ENCODE peak calls at places on chromosomes 5 and 9, in five cellular contexts. X is IMR-90, Q is H9, S is neuronal stem cell, N is H1. D is an unnamed sample.

GRCh38 chr9:37564931-37565330 is 11.2 kb downstream of the FBXO10 start:
- DNase-seq in X (no peak), Q (no peak), S (no peak), N (no peak), D (no peak)

GRCh38 chr5:82396871-82397514 is 118.8 kb upstream of the RPS23 start:
- DNase-seq in X (peak; percentile 99), Q (no peak), S (no peak), N (no peak), D (peak; percentile 97)

GRCh38 chr5:74673011-74673790 is 11.8 kb upstream of the HEXB start:
- DNase-seq in X (peak; percentile 67), Q (no peak), S (no peak), N (no peak), D (peak; percentile 58)

GRCh38 chr9:35858428-35858827 is 11.8 kb downstream of the OR13J1 start:
- DNase-seq in X (no peak), Q (no peak), S (no peak), N (no peak), D (no peak)

GRCh38 chr5:148864113-148864841 is 37.9 kb downstream of the ADRB2 start:
- DNase-seq in X (peak; percentile 62), Q (no peak), S (no peak), N (no peak), D (peak; percentile 26)

GRCh38 chr5:139639619-139640431 is 8.3 kb upstream of the CXXC5 start:
- DNase-seq in X (peak; percentile 53), Q (no peak), S (no peak), N (no peak), D (no peak)

GRCh38 chr5:56305001-56305400 is 71.9 kb upstream of the ANKRD55 start:
- DNase-seq in X (no peak), Q (no peak), S (no peak), N (no peak), D (no peak)

GRCh38 chr5:88145603-88146467 is 122.8 kb downstream of the TMEM161B start:
- DNase-seq in X (no peak), Q (peak; percentile 63), S (peak; percentile 37), N (no peak), D (peak; percentile 10)

GRCh38 chr9:115649991-115650472 is 503.6 kb upstream of the PAPPA start:
- DNase-seq in X (peak; percentile 99), Q (no peak), S (no peak), N (no peak), D (peak; percentile 96)

GRCh38 chr5:103218164-103218563 is 40.4 kb upstream of the MACIR start:
- DNase-seq in X (peak; percentile 87), Q (no peak), S (no peak), N (no peak), D (peak; percentile 82)

GRCh38 chr9:16542290-16542689 is 328.2 kb downstream of the BNC2 start:
- DNase-seq in X (no peak), Q (no peak), S (no peak), N (no peak), D (no peak)

GRCh38 chr9:14608521-14608920 is 84.7 kb downstream of the ZDHHC21 start:
- DNase-seq in X (no peak), Q (no peak), S (no peak), N (no peak), D (no peak)

GRCh38 chr5:117455236-117456233 is 880.9 kb upstream of the SEMA6A start:
- DNase-seq in X (no peak), Q (peak; percentile 79), S (no peak), N (peak; percentile 43), D (no peak)

GRCh38 chr5:58261605-58262004 is 198.3 kb downstream of the PLK2 start:
- DNase-seq in X (peak; percentile 65), Q (no peak), S (no peak), N (no peak), D (no peak)

GRCh38 chr5:143156556-143156955 is 246.9 kb downstream of the NR3C1 start:
- DNase-seq in X (no peak), Q (no peak), S (no peak), N (no peak), D (no peak)
- H2AK5ac ChIP-seq in X (peak overlapping the region; percentile 83), Q (no peak overlapping the region), S (no peak overlapping the region), N (no peak overlapping the region), D (no peak overlapping the region)

DNA sequence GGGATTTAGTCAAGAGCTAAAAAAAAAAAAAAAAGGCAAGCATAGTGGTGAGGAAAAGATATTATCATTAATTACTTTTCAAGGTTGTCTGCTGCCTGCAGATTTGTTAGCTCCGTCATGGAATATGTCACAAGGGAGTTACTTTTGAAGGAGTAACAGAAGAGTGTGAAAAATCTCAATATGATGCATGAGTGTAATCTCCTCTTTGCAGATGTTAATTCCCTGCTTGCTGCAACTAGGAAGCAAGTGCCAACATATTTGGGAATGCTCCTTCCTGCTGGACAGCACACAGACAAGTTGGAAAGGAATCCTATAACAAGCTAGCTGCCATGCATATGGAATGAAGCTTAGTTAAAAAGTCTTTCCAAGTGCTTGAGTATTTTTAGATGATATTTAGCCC is 2023.6 kb upstream of the CDH6 start:
- DNase-seq in X (no peak), Q (no peak), S (no peak), N (no peak), D (no peak)
- H2AFZ ChIP-seq in X (no peak overlapping the region), Q (no peak overlapping the region), S (no peak overlapping the region), N (peak overlapping the region; percentile 83), D (no peak overlapping the region)

DNA sequence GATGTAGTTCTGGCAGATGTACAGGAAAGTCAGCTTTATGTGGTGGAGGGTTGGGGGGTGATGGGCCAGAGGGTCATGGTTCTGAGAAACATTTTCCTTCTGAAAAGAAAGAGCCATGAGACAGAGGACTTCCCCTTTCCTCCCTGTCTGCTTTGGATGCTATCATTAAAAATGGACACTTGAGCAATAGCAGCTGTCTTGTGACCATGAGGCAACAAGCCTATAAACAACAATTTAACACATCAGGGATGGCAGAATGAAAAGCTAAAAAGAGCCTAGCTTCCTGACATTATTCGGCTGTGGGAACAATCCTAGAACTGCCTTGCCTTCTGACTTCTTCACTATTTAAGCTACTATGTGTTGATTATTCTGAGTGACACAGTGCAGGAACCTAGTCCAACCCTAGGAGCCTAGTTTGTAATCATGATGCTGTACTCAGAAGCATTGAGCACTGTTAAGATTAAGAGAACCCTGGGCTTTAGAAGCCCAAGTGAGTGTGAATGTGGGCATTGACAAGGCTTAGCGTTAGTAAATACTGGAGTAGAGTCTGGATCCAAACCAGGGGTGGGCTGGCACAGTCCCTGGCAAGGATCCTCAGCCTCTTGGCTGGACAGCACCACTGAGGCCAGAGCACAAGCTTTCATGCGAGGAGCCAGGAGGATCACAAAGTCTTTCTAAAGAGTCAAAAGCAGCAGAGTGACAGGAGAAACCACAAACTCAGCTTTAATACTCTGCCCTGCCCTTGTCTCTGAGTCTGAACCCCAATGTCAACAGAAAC is 178.5 kb upstream of the EGFLAM start:
- DNase-seq in X (no peak), Q (no peak), S (no peak), N (no peak), D (peak; percentile 71)
- H3K23ac ChIP-seq in X (no peak overlapping the region), Q (no peak overlapping the region), S (no peak overlapping the region), N (no peak overlapping the region), D (no peak overlapping the region)

GRCh38 chr9:89731262-89731980 is 126.6 kb downstream of the GADD45G start:
- DNase-seq in X (no peak), Q (no peak), S (no peak), N (no peak), D (no peak)

GRCh38 chr9:89732952-89733349 is 128.1 kb downstream of the GADD45G start:
- DNase-seq in X (no peak), Q (no peak), S (no peak), N (no peak), D (no peak)

GRCh38 chr9:89732295-89732951 is 127.6 kb downstream of the GADD45G start:
- DNase-seq in X (no peak), Q (no peak), S (no peak), N (no peak), D (peak; percentile 58)

GRCh38 chr9:89729954-89730530 is 125.2 kb downstream of the GADD45G start:
- DNase-seq in X (no peak), Q (no peak), S (no peak), N (no peak), D (peak; percentile 52)

DNA sequence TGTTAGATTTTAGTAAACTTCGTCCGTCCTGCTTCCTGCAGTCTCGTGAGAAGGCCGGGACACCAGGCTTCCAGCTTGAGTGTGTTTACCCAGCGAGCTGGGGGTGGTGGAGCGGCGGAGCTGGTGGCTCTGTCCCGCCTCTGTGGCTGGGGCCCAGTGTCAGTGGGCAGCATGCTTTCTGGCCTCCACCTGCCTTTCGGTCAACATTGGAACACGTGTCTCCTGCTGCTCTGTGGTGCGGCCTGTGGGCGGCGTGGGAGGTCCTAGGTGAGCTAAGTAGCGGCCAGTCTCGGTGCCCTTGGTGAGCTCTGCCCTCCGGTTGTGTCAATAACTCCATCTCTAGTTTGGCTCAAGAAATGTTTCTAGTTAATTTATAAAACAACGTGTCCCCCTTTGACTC is 125.9 kb downstream of the GADD45G start:
- DNase-seq in X (no peak), Q (peak; percentile 41), S (no peak), N (no peak), D (peak; percentile 67)
- H2AK5ac ChIP-seq in X (no peak overlapping the region), Q (no peak overlapping the region), S (no peak overlapping the region), N (no peak overlapping the region), D (no peak overlapping the region)

DNA sequence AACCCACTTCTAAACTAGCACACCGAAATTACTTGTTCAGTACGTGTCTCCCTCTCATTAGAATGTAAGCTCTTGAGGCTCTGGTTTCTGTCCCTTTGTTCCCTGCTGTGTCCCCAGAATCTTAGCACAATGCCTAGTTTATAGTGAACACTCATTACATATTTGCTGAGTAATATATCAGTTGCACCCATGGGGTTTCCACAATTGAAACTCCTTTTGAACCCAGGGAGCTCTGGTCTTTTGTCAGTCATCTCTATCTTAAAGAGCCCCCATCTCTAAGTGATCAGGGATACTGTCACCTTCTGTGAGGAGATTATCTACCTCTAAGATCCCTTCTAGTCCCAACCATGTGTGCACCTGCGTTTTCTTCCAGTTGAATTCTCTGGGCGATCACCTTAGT is 12.8 kb downstream of the CAMK4 start:
- DNase-seq in X (no peak), Q (no peak), S (no peak), N (no peak), D (no peak)
- H2AFZ ChIP-seq in X (no peak overlapping the region), Q (no peak overlapping the region), S (no peak overlapping the region), N (no peak overlapping the region), D (no peak overlapping the region)

DNA sequence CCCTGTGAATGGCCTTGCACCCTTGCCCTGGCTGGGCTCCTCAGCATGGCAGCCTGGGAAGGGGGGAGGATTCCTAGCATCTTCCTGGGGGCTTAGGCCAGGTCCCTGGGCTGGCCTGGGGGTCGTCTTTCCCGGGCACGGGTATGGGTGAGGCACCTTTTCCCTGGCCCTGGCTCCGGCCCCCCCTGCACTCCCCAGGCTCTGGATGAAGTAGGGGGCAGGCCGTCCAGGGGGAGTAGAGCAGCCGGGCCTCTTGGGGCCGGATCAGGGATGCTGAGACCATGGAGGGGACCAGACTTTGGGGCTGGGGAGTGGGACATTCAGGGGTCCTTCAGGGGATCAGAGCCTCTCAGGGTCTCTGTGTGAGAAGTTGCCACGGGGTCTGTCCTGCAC is 6.6 kb downstream of the RXRA start:
- DNase-seq in X (no peak), Q (no peak), S (no peak), N (no peak), D (no peak)
- H3K23ac ChIP-seq in X (no peak overlapping the region), Q (no peak overlapping the region), S (no peak overlapping the region), N (no peak overlapping the region), D (no peak overlapping the region)